ENCODE peak calls at places on chromosomes 7 and 10, in four cellular contexts. One of them, this sample, is unnamed.

GRCh38 chr10:986137-986825 is 2.0 kb upstream of the GTPBP4 start:
- DNase-seq in stomach: peak; percentile 86
- DNase-seq in AG09309: no peak
- DNase-seq in GM12865: no peak
- DNase-seq in this sample: no peak

GRCh38 chr10:845526-845925 is 86.0 kb downstream of the LARP4B start:
- DNase-seq in AG09309: no peak
- DNase-seq in GM12865: no peak
- DNase-seq in stomach: no peak
- DNase-seq in this sample: no peak

GRCh38 chr7:97499204-97499603 is 232.7 kb upstream of the TAC1 start:
- DNase-seq in GM12865: peak; percentile 46
- DNase-seq in AG09309: no peak
- DNase-seq in stomach: peak; percentile 26
- DNase-seq in this sample: peak; percentile 68

GRCh38 chr7:147300293-147300692 is 1183.7 kb downstream of the CNTNAP2 start:
- DNase-seq in stomach: no peak
- DNase-seq in GM12865: no peak
- DNase-seq in AG09309: no peak
- DNase-seq in this sample: no peak

GRCh38 chr10:68600041-68600778 is 40.1 kb downstream of the TET1 start:
- DNase-seq in GM12865: peak; percentile 83
- DNase-seq in stomach: peak; percentile 65
- DNase-seq in AG09309: peak; percentile 63
- DNase-seq in this sample: peak; percentile 88

GRCh38 chr10:92880233-92880861 is 32.0 kb downstream of the EXOC6 start:
- DNase-seq in AG09309: peak; percentile 13
- DNase-seq in GM12865: peak; percentile 50
- DNase-seq in stomach: no peak
- DNase-seq in this sample: no peak

GRCh38 chr7:157807510-157807909 is 470.7 kb downstream of the DNAJB6 start:
- DNase-seq in GM12865: no peak
- DNase-seq in AG09309: no peak
- DNase-seq in stomach: no peak
- DNase-seq in this sample: no peak

GRCh38 chr7:36809064-36809463 is 84.8 kb upstream of the AOAH start:
- DNase-seq in AG09309: no peak
- DNase-seq in GM12865: no peak
- DNase-seq in stomach: no peak
- DNase-seq in this sample: no peak

GRCh38 chr10:68327889-68328786 is 3.7 kb upstream of the HNRNPH3 start:
- DNase-seq in stomach: no peak
- DNase-seq in GM12865: no peak
- DNase-seq in AG09309: peak; percentile 33
- DNase-seq in this sample: peak; percentile 82

GRCh38 chr10:132115736-132116135 is 50.0 kb downstream of the JAKMIP3 start:
- DNase-seq in stomach: no peak
- DNase-seq in AG09309: no peak
- DNase-seq in GM12865: no peak
- DNase-seq in this sample: no peak

GRCh38 chr7:123660514-123661354 is 5.1 kb downstream of the LMOD2 start:
- DNase-seq in stomach: no peak
- DNase-seq in AG09309: no peak
- DNase-seq in GM12865: no peak
- DNase-seq in this sample: no peak

GRCh38 chr7:45623740-45624391 is 49.7 kb downstream of the ADCY1 start:
- DNase-seq in GM12865: no peak
- DNase-seq in AG09309: no peak
- DNase-seq in stomach: no peak
- DNase-seq in this sample: no peak

GRCh38 chr10:127006453-127006852 is 101.2 kb downstream of the DOCK1 start:
- DNase-seq in stomach: no peak
- DNase-seq in AG09309: no peak
- DNase-seq in GM12865: no peak
- DNase-seq in this sample: no peak

GRCh38 chr7:30894866-30895408 is 16.7 kb upstream of the AQP1 start:
- DNase-seq in GM12865: no peak
- DNase-seq in stomach: no peak
- DNase-seq in AG09309: no peak
- DNase-seq in this sample: no peak

GRCh38 chr10:6062101-6062771 is at the start of gene IL2RA:
- DNase-seq in AG09309: no peak
- DNase-seq in GM12865: no peak
- DNase-seq in stomach: peak; percentile 25
- DNase-seq in this sample: no peak

GRCh38 chr10:34954142-34954541 is 136.0 kb downstream of the CUL2 start:
- DNase-seq in GM12865: no peak
- DNase-seq in stomach: peak; percentile 94
- DNase-seq in AG09309: no peak
- DNase-seq in this sample: no peak

GRCh38 chr7:107506683-107507339 is 37.0 kb downstream of the GPR22 start:
- DNase-seq in AG09309: no peak
- DNase-seq in stomach: peak; percentile 91
- DNase-seq in GM12865: no peak
- DNase-seq in this sample: no peak

GRCh38 chr7:24401628-24402593 is 117.9 kb downstream of the NPY start:
- DNase-seq in GM12865: peak; percentile 57
- DNase-seq in AG09309: no peak
- DNase-seq in stomach: no peak
- DNase-seq in this sample: no peak

GRCh38 chr10:110349826-110350225 is 45.1 kb upstream of the SMNDC1 start:
- DNase-seq in AG09309: no peak
- DNase-seq in stomach: no peak
- DNase-seq in GM12865: no peak
- DNase-seq in this sample: no peak

GRCh38 chr10:126133906-126134703 is 237.7 kb downstream of the FANK1 start:
- DNase-seq in GM12865: no peak
- DNase-seq in stomach: no peak
- DNase-seq in AG09309: peak; percentile 53
- DNase-seq in this sample: peak; percentile 65

GRCh38 chr10:113663142-113663541 is 699 bp downstream of the NRAP start:
- DNase-seq in GM12865: no peak
- DNase-seq in stomach: no peak
- DNase-seq in AG09309: no peak
- DNase-seq in this sample: no peak
- TF ChIP-seq CTCF in GM12865: no peak
- TF ChIP-seq CTCF in stomach: no peak
- TF ChIP-seq CTCF in AG09309: no peak
- TF ChIP-seq CTCF in this sample: no peak

GRCh38 chr10:78081292-78081691 is 47.6 kb downstream of the RPS24 start:
- DNase-seq in AG09309: no peak
- DNase-seq in GM12865: no peak
- DNase-seq in stomach: no peak
- DNase-seq in this sample: no peak
- TF ChIP-seq CTCF in AG09309: no peak
- TF ChIP-seq CTCF in GM12865: no peak
- TF ChIP-seq CTCF in stomach: no peak
- TF ChIP-seq CTCF in this sample: no peak

DNA sequence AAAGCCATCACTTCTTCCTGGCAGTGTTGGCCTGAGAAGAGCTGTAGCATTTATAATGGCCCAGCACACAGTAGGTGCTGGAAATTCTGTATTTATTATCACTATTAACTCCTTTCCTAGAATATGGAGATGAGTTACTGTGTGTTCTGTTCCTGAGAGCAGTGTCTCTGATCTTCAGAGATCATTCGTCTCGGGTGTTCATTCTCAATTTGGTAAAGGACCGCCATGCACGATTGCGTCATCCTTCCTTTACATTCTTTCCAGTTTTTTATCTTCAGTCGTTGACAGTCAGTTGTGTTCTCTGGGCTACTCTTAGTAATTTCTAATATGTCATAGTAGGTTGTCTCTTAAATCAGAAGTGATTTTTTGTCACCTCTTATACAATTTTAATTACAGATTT is 18.6 kb downstream of the RNF32 start:
- DNase-seq in stomach: no peak
- DNase-seq in GM12865: no peak
- DNase-seq in AG09309: no peak
- DNase-seq in this sample: no peak
- TF ChIP-seq CTCF in stomach: no peak
- TF ChIP-seq CTCF in GM12865: no peak
- TF ChIP-seq CTCF in AG09309: no peak
- TF ChIP-seq CTCF in this sample: no peak

DNA sequence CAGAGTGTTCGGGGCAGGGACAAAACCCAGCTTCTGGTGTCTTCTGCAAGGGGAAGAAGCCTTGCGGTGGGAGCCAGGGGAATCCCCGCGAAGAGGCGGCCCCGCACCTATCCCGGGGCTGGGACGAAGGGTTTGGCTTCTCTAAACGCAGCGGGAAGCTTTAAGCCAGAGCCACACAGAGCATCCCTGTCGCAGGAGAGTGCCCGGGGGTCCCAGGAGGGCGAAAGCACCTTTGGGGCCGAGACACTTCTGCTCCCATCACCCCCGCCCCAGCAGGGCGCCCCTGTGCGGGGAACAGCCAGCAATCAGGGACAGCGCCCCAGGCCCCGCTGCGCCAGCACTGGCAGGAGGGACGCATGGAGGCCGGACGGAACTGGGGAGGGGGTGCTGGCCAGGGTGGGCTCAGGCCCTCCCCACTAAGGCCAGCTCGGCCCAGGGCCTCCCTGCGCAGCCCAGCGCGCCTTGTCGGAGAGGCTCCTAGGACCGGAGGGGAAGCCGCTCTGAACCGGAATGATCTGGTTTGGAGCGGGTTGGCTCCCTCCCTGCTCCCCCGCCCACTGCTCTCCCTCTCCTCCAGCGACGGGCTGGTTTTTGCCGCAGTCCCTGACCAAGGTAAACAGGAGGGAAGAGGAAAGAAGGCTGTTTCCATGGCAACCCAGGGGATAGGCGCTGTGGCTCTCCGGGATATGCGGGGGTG is 63.9 kb downstream of the TMEM209 start:
- DNase-seq in stomach: peak; percentile 70
- DNase-seq in GM12865: no peak
- DNase-seq in AG09309: no peak
- DNase-seq in this sample: peak; percentile 98
- TF ChIP-seq CTCF in stomach: no peak
- TF ChIP-seq CTCF in GM12865: no peak
- TF ChIP-seq CTCF in AG09309: no peak
- TF ChIP-seq CTCF in this sample: no peak

GRCh38 chr10:20887706-20888535 is 9.2 kb downstream of the NEBL start:
- DNase-seq in AG09309: no peak
- DNase-seq in GM12865: no peak
- DNase-seq in stomach: no peak
- DNase-seq in this sample: no peak

GRCh38 chr10:20885678-20886077 is 11.4 kb downstream of the NEBL start:
- DNase-seq in GM12865: no peak
- DNase-seq in AG09309: no peak
- DNase-seq in stomach: no peak
- DNase-seq in this sample: no peak

GRCh38 chr10:20879136-20879535 is 18.0 kb downstream of the NEBL start:
- DNase-seq in GM12865: no peak
- DNase-seq in AG09309: no peak
- DNase-seq in stomach: no peak
- DNase-seq in this sample: no peak

GRCh38 chr10:20882091-20882490 is 15.0 kb downstream of the NEBL start:
- DNase-seq in stomach: no peak
- DNase-seq in AG09309: no peak
- DNase-seq in GM12865: no peak
- DNase-seq in this sample: no peak

GRCh38 chr10:20883552-20883951 is 13.6 kb downstream of the NEBL start:
- DNase-seq in GM12865: no peak
- DNase-seq in AG09309: no peak
- DNase-seq in stomach: no peak
- DNase-seq in this sample: no peak
- TF ChIP-seq CTCF in GM12865: no peak
- TF ChIP-seq CTCF in AG09309: no peak
- TF ChIP-seq CTCF in stomach: no peak
- TF ChIP-seq CTCF in this sample: no peak

GRCh38 chr10:74083304-74083703 is 67.3 kb downstream of the AP3M1 start:
- DNase-seq in AG09309: no peak
- DNase-seq in stomach: no peak
- DNase-seq in GM12865: no peak
- DNase-seq in this sample: no peak

GRCh38 chr10:74079914-74080590 is 70.6 kb downstream of the AP3M1 start:
- DNase-seq in GM12865: no peak
- DNase-seq in stomach: no peak
- DNase-seq in AG09309: no peak
- DNase-seq in this sample: no peak

GRCh38 chr10:74082319-74082718 is 68.3 kb downstream of the AP3M1 start:
- DNase-seq in AG09309: no peak
- DNase-seq in stomach: no peak
- DNase-seq in GM12865: no peak
- DNase-seq in this sample: no peak

GRCh38 chr10:74081918-74082317 is 68.7 kb downstream of the AP3M1 start:
- DNase-seq in stomach: no peak
- DNase-seq in AG09309: no peak
- DNase-seq in GM12865: no peak
- DNase-seq in this sample: no peak

GRCh38 chr10:74081192-74081803 is 69.3 kb downstream of the AP3M1 start:
- DNase-seq in stomach: peak; percentile 43
- DNase-seq in AG09309: no peak
- DNase-seq in GM12865: peak; percentile 65
- DNase-seq in this sample: peak; percentile 52
- TF ChIP-seq CTCF in stomach: no peak
- TF ChIP-seq CTCF in AG09309: peak; percentile 85
- TF ChIP-seq CTCF in GM12865: peak; percentile 69
- TF ChIP-seq CTCF in this sample: peak; percentile 80

This sample was measured in osteoblast.